ENCODE peak calls at places on chromosomes 3 and 15, in four cellular contexts. K is H9, A is stomach, X is GM10248. S is an unnamed sample.

GRCh38 chr15:68407141-68407885 is 24.6 kb downstream of the ITGA11 start:
- DNase-seq in K (no peak), A (peak), X (no peak), S (no peak)

GRCh38 chr15:88902846-88903245 is 7.5 kb upstream of the HAPLN3 start:
- DNase-seq in A (no peak), X (no peak), K (no peak), S (no peak)

GRCh38 chr15:99121207-99121606 is 16.3 kb downstream of the SYNM start:
- DNase-seq in A (no peak), K (no peak), X (no peak), S (no peak)

GRCh38 chr3:184160456-184160855 is 5.3 kb downstream of the DVL3 start:
- DNase-seq in A (no peak), X (peak), K (no peak), S (no peak)

GRCh38 chr3:149390772-149391212 is 13.3 kb upstream of the TM4SF1 start:
- DNase-seq in A (no peak), X (no peak), K (no peak), S (no peak)

GRCh38 chr15:95269247-95270155 is 1038.1 kb downstream of the MCTP2 start:
- DNase-seq in A (no peak), K (no peak), X (no peak), S (no peak)

GRCh38 chr3:31358473-31359075 is 174.2 kb upstream of the STT3B start:
- DNase-seq in A (no peak), K (no peak), X (no peak), S (no peak)

GRCh38 chr15:66931768-66932633 is 133.4 kb upstream of the SMAD3 start:
- DNase-seq in K (no peak), X (no peak), A (peak), S (no peak)

GRCh38 chr15:100714034-100714748 is 111.8 kb downstream of the ASB7 start:
- DNase-seq in X (no peak), K (no peak), A (no peak), S (no peak)

GRCh38 chr3:99126291-99126690 is 224.8 kb upstream of the DCBLD2 start:
- DNase-seq in X (no peak), A (no peak), K (no peak), S (no peak)

DNA sequence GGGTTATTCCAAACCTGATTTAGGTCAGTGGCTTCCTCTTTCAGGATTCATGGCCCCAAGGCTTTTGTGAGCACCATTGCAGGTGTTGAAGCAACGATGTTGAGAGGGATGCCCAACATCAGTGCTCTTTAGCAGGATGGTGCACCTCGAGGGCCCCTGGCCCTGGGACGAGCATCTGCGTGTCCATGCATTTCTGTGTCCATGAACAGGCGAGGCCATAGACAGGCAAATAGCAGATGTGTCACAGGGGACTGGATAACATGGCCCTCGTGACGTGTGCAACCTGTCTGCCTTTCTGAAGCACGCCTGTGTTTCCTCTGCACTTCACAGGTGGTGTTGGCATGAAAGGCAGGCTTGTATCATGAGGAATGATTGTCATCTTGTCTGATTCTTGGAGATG is 132.3 kb downstream of the SNRPN start:
- DNase-seq in K (peak), X (no peak), A (peak), S (no peak)
- TF ChIP-seq CTCF in K (no peak), X (no peak), A (no peak), S (no peak)

DNA sequence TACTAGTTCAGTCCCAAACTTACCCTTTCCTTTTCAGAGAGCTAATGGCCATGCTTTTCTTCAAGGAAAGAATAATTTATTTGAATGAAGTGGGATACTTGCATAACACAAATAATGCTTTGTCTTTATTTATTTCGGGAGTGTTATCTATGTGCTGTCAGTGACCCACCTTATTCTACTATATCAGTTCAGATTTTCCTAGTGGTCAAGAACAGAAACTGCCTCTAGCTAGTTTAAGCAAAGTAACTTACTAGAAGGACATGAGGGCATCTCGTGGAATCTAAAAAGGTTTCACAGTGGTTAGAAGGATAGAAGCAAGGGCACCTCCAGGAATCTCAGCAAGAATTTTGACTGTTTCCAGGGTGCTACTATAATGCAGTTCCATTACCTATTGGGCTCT is 3.8 kb upstream of the TIMMDC1 start:
- DNase-seq in X (no peak), A (no peak), K (no peak), S (no peak)
- TF ChIP-seq CTCF in X (no peak), A (no peak), K (peak), S (peak)

GRCh38 chr3:186221733-186222378 is 113.0 kb upstream of the ETV5 start:
- DNase-seq in A (no peak), K (no peak), X (no peak), S (no peak)

GRCh38 chr3:186218423-186218822 is 109.5 kb upstream of the ETV5 start:
- DNase-seq in X (no peak), K (no peak), A (no peak), S (no peak)

GRCh38 chr3:186219211-186219638 is 110.3 kb upstream of the ETV5 start:
- DNase-seq in A (no peak), X (no peak), K (no peak), S (no peak)

GRCh38 chr3:186220365-186220764 is 111.5 kb upstream of the ETV5 start:
- DNase-seq in X (no peak), A (no peak), K (no peak), S (no peak)

DNA sequence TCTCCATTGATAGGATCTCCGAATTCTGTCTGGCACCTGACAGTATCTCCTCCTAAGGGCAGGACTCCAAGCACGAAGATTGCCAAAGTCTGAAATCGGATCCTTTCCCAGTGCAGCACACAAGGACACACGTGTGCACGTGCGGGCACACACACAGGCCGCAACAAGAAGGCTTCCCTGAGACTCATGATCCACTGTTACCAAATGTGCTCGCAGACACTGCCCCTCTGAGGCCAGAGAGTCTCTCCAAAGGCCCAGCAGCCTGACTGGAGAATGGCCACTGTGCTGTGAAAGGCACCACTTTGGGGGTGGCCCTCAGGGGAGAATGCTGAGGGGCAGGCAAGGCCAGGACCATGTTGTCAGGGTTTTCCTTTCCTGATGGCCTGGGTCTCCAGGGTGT is 112.0 kb upstream of the ETV5 start:
- DNase-seq in X (no peak), A (no peak), K (peak), S (no peak)
- TF ChIP-seq CTCF in X (no peak), A (no peak), K (peak), S (no peak)

GRCh38 chr3:152658977-152659376 is 176.0 kb upstream of the P2RY1 start:
- DNase-seq in X (no peak), A (no peak), K (no peak), S (no peak)
- TF ChIP-seq CTCF in X (no peak), A (no peak), K (no peak), S (no peak)

S was measured in DND-41.